ENCODE peak calls at places on chromosomes 2 and 18, in five cellular contexts. J is C1 segment of cervical spinal cord, R is astrocyte, Y is NCI-H446, D is GM12891. M is an unnamed sample.

GRCh38 chr2:37569986-37570688 is 101.3 kb downstream of the CDC42EP3 start:
- DNase-seq in R (peak; percentile 92), D (no peak), Y (no peak), J (no peak), M (no peak)

GRCh38 chr18:79772865-79773696 is 24.7 kb upstream of the KCNG2 start:
- DNase-seq in Y (no peak), R (no peak), J (no peak), D (no peak), M (no peak)

GRCh38 chr2:100903534-100904258 is 83.8 kb downstream of the NPAS2 start:
- DNase-seq in R (peak; percentile 59), J (no peak), Y (no peak), D (no peak), M (no peak)

GRCh38 chr2:189506514-189506976 is 65.3 kb downstream of the WDR75 start:
- DNase-seq in R (peak; percentile 44), J (no peak), Y (no peak), D (no peak), M (no peak)

GRCh38 chr2:8045081-8045614 is 636.7 kb upstream of the ID2 start:
- DNase-seq in D (no peak), Y (no peak), J (no peak), R (no peak), M (no peak)

GRCh38 chr2:47771211-47771610 is 11.7 kb upstream of the MSH6 start:
- DNase-seq in R (peak; percentile 94), Y (no peak), D (no peak), J (peak; percentile 88), M (no peak)

GRCh38 chr2:224286923-224287322 is 115.0 kb downstream of the FAM124B start:
- DNase-seq in Y (no peak), D (no peak), R (no peak), J (no peak), M (peak; percentile 25)

GRCh38 chr2:121211689-121212151 is 73.3 kb downstream of the TFCP2L1 start:
- DNase-seq in Y (no peak), D (no peak), J (no peak), R (no peak), M (no peak)

GRCh38 chr2:196696423-196697073 is 57.0 kb downstream of the CCDC150 start:
- DNase-seq in Y (no peak), R (peak; percentile 91), D (no peak), J (no peak), M (peak; percentile 11)

GRCh38 chr2:185947722-185948121 is 209.1 kb downstream of the FSIP2 start:
- DNase-seq in D (no peak), R (no peak), J (no peak), Y (no peak), M (no peak)

GRCh38 chr2:23584054-23584745 is 199.2 kb downstream of the KLHL29 start:
- DNase-seq in J (no peak), D (no peak), R (no peak), Y (peak; percentile 63), M (no peak)

GRCh38 chr2:48531141-48531648 is 1.2 kb downstream of the STON1 start:
- DNase-seq in R (peak; percentile 85), J (peak; percentile 19), D (no peak), Y (no peak), M (peak; percentile 24)

GRCh38 chr2:62423883-62424458 is 82.0 kb downstream of the TMEM17 start:
- DNase-seq in J (peak; percentile 24), Y (no peak), D (no peak), R (no peak), M (no peak)

GRCh38 chr2:69089244-69089643 is 76.3 kb downstream of the ANTXR1 start:
- DNase-seq in D (no peak), J (no peak), Y (no peak), R (no peak), M (no peak)

GRCh38 chr2:37323176-37323575 is 1.5 kb downstream of the PRKD3 start:
- DNase-seq in R (no peak), J (no peak), Y (no peak), D (no peak), M (no peak)

GRCh38 chr2:96409543-96410184 is 74.1 kb downstream of the NCAPH start:
- DNase-seq in J (no peak), Y (peak; percentile 85), R (peak; percentile 49), D (no peak), M (no peak)

GRCh38 chr2:159201321-159202063 is 85.0 kb downstream of the WDSUB1 start:
- DNase-seq in Y (no peak), R (no peak), D (peak; percentile 64), J (no peak), M (no peak)

GRCh38 chr2:38264649-38265322 is 112.3 kb downstream of the ATL2 start:
- DNase-seq in Y (no peak), D (no peak), J (no peak), R (peak; percentile 77), M (no peak)

GRCh38 chr18:45652703-45653490 is 37.6 kb downstream of the SLC14A2 start:
- DNase-seq in R (peak; percentile 47), J (no peak), D (no peak), Y (no peak), M (no peak)

GRCh38 chr2:3185910-3186309 is 191.7 kb downstream of the EIPR1 start:
- DNase-seq in J (no peak), D (no peak), Y (no peak), R (no peak), M (no peak)

GRCh38 chr2:239569401-239570090 is 168.7 kb upstream of the HDAC4 start:
- DNase-seq in J (no peak), D (no peak), R (no peak), Y (no peak), M (no peak)

GRCh38 chr2:151052850-151053660 is 208.6 kb downstream of the RBM43 start:
- DNase-seq in J (no peak), R (peak; percentile 57), D (no peak), Y (no peak), M (no peak)

GRCh38 chr2:66522591-66523379 is 87.9 kb downstream of the MEIS1 start:
- DNase-seq in R (no peak), Y (no peak), D (no peak), J (no peak), M (no peak)

GRCh38 chr2:118460425-118460824 is 372.2 kb downstream of the INSIG2 start:
- DNase-seq in R (no peak), J (no peak), Y (no peak), D (no peak), M (no peak)

GRCh38 chr2:154639997-154640396 is 58.5 kb upstream of the KCNJ3 start:
- DNase-seq in R (no peak), Y (no peak), J (no peak), D (no peak), M (no peak)

GRCh38 chr2:37365669-37366068 is 21.2 kb downstream of the QPCT start:
- DNase-seq in J (no peak), Y (no peak), D (no peak), R (no peak), M (no peak)

GRCh38 chr2:231933916-231934401 is 7.8 kb upstream of the NPPC start:
- DNase-seq in Y (no peak), D (no peak), R (no peak), J (no peak), M (no peak)

GRCh38 chr18:2824865-2825264 is 21.9 kb upstream of the EMILIN2 start:
- DNase-seq in D (no peak), J (no peak), Y (no peak), R (no peak), M (no peak)

GRCh38 chr2:237878321-237879057 is 19.1 kb downstream of the RAMP1 start:
- DNase-seq in Y (no peak), D (no peak), J (no peak), R (no peak), M (no peak)